ENCODE peak calls at places on chromosome 13, in seven cellular contexts. T is iris pigment epithelial cell; J is frontal cortex; R is heart right ventricle; W is activated T-cell treated with anti-CD3 and anti-CD28 coated beads, Interleukin-2, amount 50 U/mL, for 48 hours; O is COLO829; E is activated CD4-positive, alpha-beta T cell treated with anti-CD3 and anti-CD28 coated beads for 24 hours. D is an unnamed sample.

GRCh38 chr13:27607125-27607524 is 13.2 kb downstream of the LNX2 start:
- DNase-seq in W (no peak), E (no peak), R (peak), O (peak), J (no peak), T (peak), D (peak)

GRCh38 chr13:99312493-99312883 is 5.3 kb upstream of the GPR183 start:
- DNase-seq in E (no peak), T (peak), R (peak), J (no peak), O (no peak), W (no peak), D (peak)

GRCh38 chr13:71813187-71813586 is 53.8 kb downstream of the DACH1 start:
- DNase-seq in E (no peak), O (no peak), T (no peak), J (no peak), W (no peak), R (no peak), D (no peak)

GRCh38 chr13:72125561-72125960 is 258.6 kb upstream of the DACH1 start:
- DNase-seq in O (no peak), J (no peak), W (no peak), E (no peak), T (peak), R (no peak), D (no peak)

GRCh38 chr13:21395953-21396352 is 63.1 kb downstream of the ZDHHC20 start:
- DNase-seq in W (peak), T (no peak), J (no peak), E (no peak), R (no peak), O (no peak), D (no peak)

GRCh38 chr13:74895042-74895811 is 586.7 kb downstream of the TBC1D4 start:
- DNase-seq in O (no peak), R (no peak), J (no peak), T (no peak), E (no peak), W (no peak), D (no peak)

GRCh38 chr13:37375724-37376123 is 222.8 kb downstream of the POSTN start:
- DNase-seq in O (no peak), T (peak), R (no peak), W (no peak), J (no peak), E (no peak), D (no peak)

GRCh38 chr13:114025432-114026127 is 51.7 kb upstream of the C13orf46 start:
- DNase-seq in J (peak), W (no peak), E (no peak), T (peak), O (no peak), R (no peak), D (no peak)

GRCh38 chr13:97921146-97921776 is 32.2 kb upstream of the IPO5 start:
- DNase-seq in O (no peak), R (no peak), J (no peak), W (no peak), E (no peak), T (peak), D (no peak)

GRCh38 chr13:85283408-85283807 is 515.8 kb downstream of the SLITRK6 start:
- DNase-seq in O (no peak), W (no peak), E (no peak), T (no peak), R (no peak), J (no peak), D (no peak)

GRCh38 chr13:110957181-110957884 is 42.5 kb upstream of the ANKRD10 start:
- DNase-seq in T (no peak), O (no peak), W (no peak), E (no peak), J (no peak), R (no peak), D (peak)

GRCh38 chr13:40087021-40088002 is 431.9 kb downstream of the COG6 start:
- DNase-seq in J (no peak), E (no peak), W (no peak), O (no peak), R (no peak), T (no peak), D (no peak)

GRCh38 chr13:112652512-112653458 is 37.1 kb upstream of the ATP11A start:
- DNase-seq in R (no peak), T (no peak), O (no peak), E (no peak), J (no peak), W (no peak), D (no peak)

GRCh38 chr13:93652942-93653341 is 426.3 kb downstream of the GPC6 start:
- DNase-seq in J (no peak), R (no peak), E (no peak), O (no peak), T (no peak), W (no peak), D (no peak)

GRCh38 chr13:102870677-102871415 is 25.0 kb downstream of the ERCC5 start:
- DNase-seq in E (peak), T (peak), W (peak), J (peak), O (peak), R (peak), D (peak)

GRCh38 chr13:98111168-98112098 is 31.5 kb upstream of the FARP1 start:
- DNase-seq in O (no peak), J (no peak), R (no peak), E (no peak), T (no peak), W (no peak), D (no peak)

GRCh38 chr13:51453308-51453958 is 597 bp upstream of the INTS6 start:
- DNase-seq in O (peak), T (no peak), J (peak), W (peak), E (peak), R (peak), D (no peak)

GRCh38 chr13:105962080-105962479 is 573.4 kb downstream of the EFNB2 start:
- DNase-seq in T (no peak), R (no peak), E (no peak), W (no peak), J (no peak), O (no peak), D (no peak)

GRCh38 chr13:65472336-65472735 is 1757.8 kb downstream of the PCDH9 start:
- DNase-seq in E (no peak), T (peak), R (no peak), O (no peak), W (no peak), J (no peak), D (no peak)

GRCh38 chr13:42101821-42102580 is 53.6 kb downstream of the DGKH start:
- DNase-seq in O (no peak), W (no peak), R (no peak), E (no peak), T (no peak), J (no peak), D (peak)

GRCh38 chr13:42068886-42069285 is 20.4 kb downstream of the DGKH start:
- DNase-seq in T (no peak), E (no peak), O (no peak), J (no peak), R (no peak), W (no peak), D (no peak)

GRCh38 chr13:86591862-86592261 is 792.6 kb upstream of the SLITRK6 start:
- DNase-seq in E (no peak), W (no peak), R (no peak), O (no peak), T (peak), J (no peak), D (no peak)

GRCh38 chr13:30224732-30225131 is 82.6 kb downstream of the KATNAL1 start:
- DNase-seq in R (no peak), J (no peak), W (no peak), E (no peak), O (no peak), T (peak), D (peak)

GRCh38 chr13:102277286-102277685 is 124.6 kb downstream of the FGF14 start:
- DNase-seq in J (no peak), W (no peak), T (no peak), O (no peak), R (peak), E (no peak), D (no peak)

GRCh38 chr13:80214050-80214449 is 126.9 kb downstream of the SPRY2 start:
- DNase-seq in W (no peak), R (no peak), O (no peak), J (no peak), T (peak), E (no peak), D (no peak)

GRCh38 chr13:59145381-59145780 is 1018.3 kb downstream of the DIAPH3 start:
- DNase-seq in J (no peak), W (no peak), E (no peak), R (no peak), O (no peak), T (no peak), D (no peak)

GRCh38 chr13:28754698-28755545 is 36.2 kb upstream of the SLC46A3 start:
- DNase-seq in O (no peak), E (no peak), W (no peak), R (peak), J (peak), T (peak), D (peak)

GRCh38 chr13:30334663-30335386 is 27.5 kb upstream of the KATNAL1 start:
- DNase-seq in O (peak), R (no peak), E (peak), W (no peak), J (no peak), T (peak), D (peak)

GRCh38 chr13:111650626-111651025 is 330.2 kb downstream of the TEX29 start:
- DNase-seq in T (no peak), R (no peak), W (no peak), E (no peak), O (no peak), J (no peak), D (no peak)

GRCh38 chr13:73284475-73284874 is 225.7 kb downstream of the KLF5 start:
- DNase-seq in J (no peak), R (no peak), O (no peak), W (no peak), E (no peak), T (no peak), D (no peak)

GRCh38 chr13:97235549-97236206 is 13.5 kb downstream of the MBNL2 start:
- DNase-seq in O (no peak), J (no peak), E (no peak), T (no peak), R (peak), W (no peak), D (peak)

D was measured in dermis blood vessel endothelial cell.